ENCODE peak calls at places on chromosomes 4 and X, in five cellular contexts. P is Panc1, Z is NCI-H2081, K is NCI-H1105 treated with DMSO at 0.1 percent for 48 hours, S is stromal cell of bone marrow. E is an unnamed sample.

GRCh38 chr4:48642421-48643144 is 137.5 kb downstream of the FRYL start:
- DNase-seq in Z (no peak), K (no peak), P (no peak), S (no peak), E (no peak)

GRCh38 chr4:133275246-133275645 is 126.2 kb downstream of the PCDH10 start:
- DNase-seq in K (no peak), S (no peak), P (no peak), Z (no peak), E (no peak)

GRCh38 chr4:65007841-65008439 is 598.7 kb upstream of the TECRL start:
- DNase-seq in P (no peak), K (peak), Z (peak), S (peak), E (peak)

GRCh38 chr4:176404591-176404990 is 84.8 kb downstream of the SPCS3 start:
- DNase-seq in P (no peak), K (no peak), S (no peak), Z (no peak), E (no peak)

GRCh38 chr4:46387956-46388355 is 2.0 kb downstream of the GABRA2 start:
- DNase-seq in K (no peak), S (no peak), Z (no peak), P (no peak), E (no peak)

GRCh38 chrX:133218329-133218728 is at the start of gene TFDP3:
- DNase-seq in P (no peak), S (no peak), K (no peak), Z (no peak), E (no peak)

GRCh38 chrX:129653181-129653984 is 1.4 kb downstream of the APLN start:
- DNase-seq in P (no peak), S (no peak), K (no peak), Z (no peak), E (no peak)

GRCh38 chrX:54407266-54407665 is 32.9 kb upstream of the TSR2 start:
- DNase-seq in Z (no peak), S (no peak), K (no peak), P (no peak), E (no peak)

GRCh38 chr4:119209077-119209476 is 3.4 kb upstream of the USP53 start:
- DNase-seq in K (no peak), P (peak), S (peak), Z (no peak), E (no peak)